ENCODE peak calls at places on chromosomes 13 and 19, in five cellular contexts. C, X, B, S and Q are unnamed samples.

GRCh38 chr13:31951215-31951678 is 80.3 kb upstream of the FRY start:
- DNase-seq in B (no peak), X (peak; percentile 70), C (no peak), S (no peak), Q (no peak)

GRCh38 chr13:98563071-98563470 is 13.8 kb downstream of the STK24 start:
- DNase-seq in S (no peak), B (no peak), X (no peak), C (no peak), Q (no peak)

GRCh38 chr13:26476111-26476743 is 81.3 kb upstream of the WASF3 start:
- DNase-seq in C (peak; percentile 62), B (no peak), S (no peak), X (peak; percentile 50), Q (peak; percentile 39)

GRCh38 chr19:48480151-48480475 is 10.9 kb downstream of the CYTH2 start:
- DNase-seq in X (no peak), B (no peak), C (no peak), S (no peak), Q (no peak)

GRCh38 chr13:113491418-113491883 is 940 bp upstream of the DCUN1D2 start:
- DNase-seq in X (peak; percentile 14), C (peak; percentile 54), S (peak; percentile 36), B (no peak), Q (peak; percentile 10)

GRCh38 chr13:76790519-76791289 is 95.5 kb downstream of the KCTD12 start:
- DNase-seq in X (no peak), B (no peak), S (peak; percentile 61), C (no peak), Q (no peak)

GRCh38 chr19:16263115-16263839 is 61.3 kb upstream of the KLF2 start:
- DNase-seq in C (no peak), B (no peak), X (no peak), S (no peak), Q (no peak)

GRCh38 chr13:60066206-60066605 is 97.5 kb downstream of the DIAPH3 start:
- DNase-seq in C (no peak), B (no peak), S (no peak), X (no peak), Q (no peak)

GRCh38 chr19:18408053-18408476 is 10.6 kb upstream of the LRRC25 start:
- DNase-seq in S (no peak), C (peak; percentile 39), X (no peak), B (no peak), Q (no peak)

GRCh38 chr13:99299545-99300341 is 7.5 kb downstream of the GPR183 start:
- DNase-seq in S (no peak), X (no peak), C (no peak), B (no peak), Q (no peak)

GRCh38 chr19:29645491-29645867 is 19.8 kb upstream of the PLEKHF1 start:
- DNase-seq in C (no peak), X (no peak), B (no peak), S (no peak), Q (no peak)

GRCh38 chr19:2986951-2987491 is 9.7 kb downstream of the TLE6 start:
- DNase-seq in B (no peak), S (peak; percentile 34), C (peak; percentile 71), X (no peak), Q (no peak)

GRCh38 chr13:65926750-65927171 is 1303.4 kb downstream of the PCDH9 start:
- DNase-seq in C (peak; percentile 21), S (peak; percentile 39), X (no peak), B (peak; percentile 7), Q (no peak)

GRCh38 chr13:84910423-84910822 is 888.8 kb downstream of the SLITRK6 start:
- DNase-seq in S (no peak), C (no peak), B (no peak), X (no peak), Q (no peak)

GRCh38 chr13:74305876-74306275 is 171.7 kb upstream of the KLF12 start:
- DNase-seq in B (no peak), C (no peak), S (no peak), X (no peak), Q (no peak)

GRCh38 chr19:13087795-13088537 is 14.7 kb downstream of the LYL1 start:
- DNase-seq in X (no peak), S (no peak), B (no peak), C (no peak), Q (no peak)

GRCh38 chr13:105972811-105973590 is 562.5 kb downstream of the EFNB2 start:
- DNase-seq in S (no peak), X (no peak), C (no peak), B (no peak), Q (no peak)

GRCh38 chr19:3362217-3362907 is 4.0 kb upstream of the NFIC start:
- DNase-seq in C (no peak), S (no peak), X (no peak), B (no peak), Q (no peak)

GRCh38 chr19:41977916-41978315 is 16.1 kb downstream of the ATP1A3 start:
- DNase-seq in X (no peak), S (no peak), C (no peak), B (no peak), Q (no peak)

GRCh38 chr13:65943024-65943423 is 1287.1 kb downstream of the PCDH9 start:
- DNase-seq in S (peak; percentile 78), C (no peak), B (no peak), X (peak; percentile 45), Q (peak; percentile 24)

GRCh38 chr13:48403929-48404328 is 9.0 kb downstream of the LPAR6 start:
- DNase-seq in X (no peak), C (no peak), B (no peak), S (no peak), Q (no peak)

GRCh38 chr19:8355631-8356402 is 8.1 kb upstream of the ANGPTL4 start:
- DNase-seq in X (peak; percentile 98), C (no peak), B (peak; percentile 70), S (peak; percentile 97), Q (peak; percentile 97)

GRCh38 chr19:3982701-3983541 is 2.3 kb downstream of the EEF2 start:
- DNase-seq in B (no peak), X (peak; percentile 74), C (no peak), S (no peak), Q (peak; percentile 74)

GRCh38 chr19:53944416-53944815 is 18.3 kb upstream of the CACNG8 start:
- DNase-seq in S (no peak), X (no peak), C (no peak), B (no peak), Q (no peak)

GRCh38 chr19:53945441-53945840 is 17.3 kb upstream of the CACNG8 start:
- DNase-seq in B (peak; percentile 24), C (no peak), S (peak; percentile 50), X (peak; percentile 11), Q (no peak)

GRCh38 chr19:53944933-53945332 is 17.8 kb upstream of the CACNG8 start:
- DNase-seq in S (no peak), C (no peak), X (no peak), B (no peak), Q (no peak)

GRCh38 chr19:53945998-53946397 is 16.7 kb upstream of the CACNG8 start:
- DNase-seq in B (no peak), C (no peak), S (no peak), X (no peak), Q (no peak)

DNA sequence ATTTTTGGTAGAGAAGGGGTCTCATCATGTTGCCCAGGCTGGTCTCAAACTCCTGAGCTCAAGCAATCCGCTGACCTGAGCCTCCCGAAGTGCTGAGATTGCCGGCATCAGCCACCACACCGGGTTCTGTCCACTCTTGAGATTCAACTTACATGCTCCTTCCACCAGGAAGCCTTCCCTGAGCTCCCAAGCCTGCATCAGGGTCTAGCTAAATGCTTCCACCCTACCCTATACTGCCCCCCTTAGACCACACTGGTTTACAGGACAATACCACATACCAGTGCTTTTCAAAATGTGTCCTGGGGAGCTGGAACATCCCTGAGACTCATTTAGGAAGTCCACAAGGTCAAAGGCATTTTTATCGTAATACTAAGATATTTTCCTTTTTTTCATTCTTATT is 15.1 kb upstream of the CACNG8 start:
- DNase-seq in S (no peak), B (peak; percentile 47), C (no peak), X (no peak), Q (no peak)
- TF ChIP-seq CTCF in S (peak; percentile 18), B (peak; percentile 32), C (peak; percentile 10), X (no peak), Q (no peak)

GRCh38 chr13:46341112-46341711 is 45.8 kb downstream of the RUBCNL start:
- DNase-seq in C (no peak), S (peak; percentile 37), B (no peak), X (peak; percentile 50), Q (peak; percentile 50)

GRCh38 chr13:46343279-46343949 is 43.6 kb downstream of the RUBCNL start:
- DNase-seq in B (no peak), S (no peak), C (no peak), X (no peak), Q (no peak)

GRCh38 chr13:46342538-46342937 is 44.5 kb downstream of the RUBCNL start:
- DNase-seq in S (no peak), B (no peak), X (no peak), C (no peak), Q (no peak)

GRCh38 chr13:46339035-46339666 is 47.9 kb downstream of the RUBCNL start:
- DNase-seq in B (no peak), X (peak; percentile 12), S (peak; percentile 60), C (no peak), Q (peak; percentile 13)

GRCh38 chr13:46340631-46341111 is 46.4 kb downstream of the RUBCNL start:
- DNase-seq in X (no peak), C (no peak), S (no peak), B (no peak), Q (no peak)
- TF ChIP-seq CTCF in X (no peak), C (no peak), S (no peak), B (no peak), Q (no peak)

DNA sequence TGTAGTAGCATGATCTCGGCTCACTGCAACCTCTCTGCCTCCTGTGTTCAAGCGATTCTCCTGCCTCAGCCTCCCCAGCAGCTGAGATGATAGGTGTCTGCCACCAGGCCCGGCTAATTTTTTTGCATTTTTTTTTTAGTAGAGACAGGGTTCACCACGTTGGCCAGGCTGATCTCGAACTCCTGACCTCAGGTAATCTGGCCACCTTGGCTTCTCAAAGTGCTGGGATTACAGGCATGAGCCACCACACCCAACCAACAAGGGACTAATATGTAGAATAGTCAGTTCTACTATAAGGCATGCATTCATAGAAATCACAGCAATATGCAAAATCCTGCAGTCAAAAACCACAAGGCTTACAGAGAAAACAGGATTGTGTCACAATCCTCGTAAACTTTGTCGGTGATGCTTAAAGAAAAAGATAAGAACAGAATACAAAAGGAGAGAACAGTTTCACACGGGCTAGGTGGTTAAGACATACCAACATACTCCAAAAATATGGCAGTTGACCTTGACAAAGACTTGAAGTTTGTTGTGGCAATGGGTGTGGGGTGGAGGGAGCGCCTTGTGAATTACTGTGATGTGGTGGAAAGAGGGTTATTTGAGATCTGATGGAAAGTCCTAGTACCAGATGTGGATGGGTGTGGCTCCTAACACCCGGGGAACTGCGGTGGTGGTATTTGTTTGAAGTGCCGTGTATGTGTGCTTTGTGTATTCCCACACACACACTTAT is 12.5 kb downstream of the NOSIP start:
- DNase-seq in X (no peak), C (no peak), S (no peak), B (no peak), Q (no peak)
- TF ChIP-seq CTCF in X (no peak), C (no peak), S (no peak), B (no peak), Q (no peak)

DNA sequence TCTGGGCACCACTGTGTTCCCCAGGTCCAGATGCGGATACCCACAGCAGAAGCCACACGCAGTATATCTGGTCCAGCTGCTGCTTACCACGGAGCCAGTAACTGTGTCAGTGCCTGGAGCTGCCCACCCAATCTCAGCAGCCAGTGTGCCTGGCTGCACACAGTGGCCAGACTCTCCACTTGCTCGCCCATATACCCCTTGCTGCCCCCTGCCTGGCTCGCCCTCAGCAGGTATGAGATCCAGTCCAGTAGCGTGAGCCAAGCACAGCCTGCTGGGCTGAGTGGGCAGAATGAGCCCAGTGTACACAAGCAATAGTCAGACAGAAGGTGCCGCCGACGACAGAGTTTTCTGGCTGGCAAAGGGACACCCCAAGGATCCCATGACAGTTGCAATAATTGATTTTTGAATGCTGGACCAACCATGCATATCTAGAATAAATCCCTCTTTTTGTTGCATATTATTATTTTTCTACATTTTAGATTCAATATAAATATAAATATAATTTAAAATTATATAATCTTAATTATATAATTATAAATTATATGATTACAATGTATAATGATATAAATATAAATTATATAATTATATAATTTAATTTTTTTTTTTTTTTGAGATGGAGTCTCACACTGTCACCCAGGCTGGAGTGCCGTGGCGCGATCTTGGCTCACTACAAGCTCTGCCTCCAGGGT is 918.8 kb upstream of the MIR17HG start:
- DNase-seq in C (no peak), B (no peak), X (no peak), S (no peak), Q (no peak)
- TF ChIP-seq CTCF in C (no peak), B (no peak), X (no peak), S (no peak), Q (no peak)